ENCODE peak calls at places on chromosome 11, in seven cellular contexts. Y, C, H, A, S, G and X are unnamed samples.
A peak's percentile ranks its signal among the peaks of the same experiment; 100 is the strongest.

GRCh38 chr11:122306776-122307479 is 190.9 kb upstream of the BLID start:
- DNase-seq in Y (no peak), C (no peak), H (no peak), A (no peak), S (no peak), G (no peak), X (no peak)

GRCh38 chr11:78101073-78101472 is 21.4 kb upstream of the NDUFC2 start:
- DNase-seq in Y (no peak), C (no peak), H (no peak), A (no peak), S (no peak), G (no peak), X (no peak)

GRCh38 chr11:36475192-36475591 is 34.9 kb downstream of the TRAF6 start:
- DNase-seq in Y (no peak), C (no peak), H (no peak), A (no peak), S (no peak), G (no peak), X (no peak)

GRCh38 chr11:44430140-44430539 is 120.2 kb upstream of the ALX4 start:
- DNase-seq in Y (no peak), C (no peak), H (no peak), A (no peak), S (no peak), G (no peak), X (no peak)

GRCh38 chr11:125128450-125128849 is 17.0 kb upstream of the TMEM218 start:
- DNase-seq in Y (no peak), C (no peak), H (no peak), A (no peak), S (no peak), G (no peak), X (no peak)

GRCh38 chr11:20011294-20011951 is 148.9 kb downstream of the DBX1 start:
- DNase-seq in Y (no peak), C (no peak), H (no peak), A (no peak), S (no peak), G (no peak), X (no peak)

GRCh38 chr11:13329670-13330401 is 52.2 kb downstream of the BMAL1 start:
- DNase-seq in Y (no peak), C (no peak), H (peak; percentile 52), A (no peak), S (no peak), G (no peak), X (no peak)

GRCh38 chr11:117095301-117096139 is 2.7 kb downstream of the SIK3 start:
- DNase-seq in Y (peak; percentile 57), C (no peak), H (no peak), A (no peak), S (no peak), G (peak; percentile 34), X (no peak)

GRCh38 chr11:62787005-62787759 is at the start of gene TMEM179B:
- DNase-seq in Y (peak; percentile 98), C (peak; percentile 91), H (peak; percentile 97), A (peak; percentile 99), S (peak; percentile 95), G (peak; percentile 96), X (peak; percentile 100)